ENCODE peak calls at places on chromosomes 11 and 22, in ten cellular contexts. A is prostate gland, H is AG04450, M is GM12865, G is GM13977, X is left ventricle myocardium inferior, N is cardiac muscle cell, U is PC-3, L is progenitor cell of endocrine pancreas, Q is brain microvascular endothelial cell. P is an unnamed sample.

GRCh38 chr11:12165237-12165875 is 55.0 kb downstream of the MICAL2 start:
- DNase-seq in N (no peak), L (no peak), M (no peak), A (no peak), H (no peak), X (no peak), Q (no peak), U (peak), G (no peak), P (no peak)

GRCh38 chr11:60370811-60371297 is 7.5 kb upstream of the MS4A7 start:
- DNase-seq in N (no peak), A (peak), L (no peak), X (no peak), Q (peak), H (no peak), G (no peak), M (no peak), U (peak), P (no peak)

GRCh38 chr11:75236062-75236461 is 4.5 kb upstream of the TPBGL start:
- DNase-seq in U (no peak), X (no peak), G (no peak), A (no peak), Q (no peak), M (no peak), L (no peak), N (no peak), H (no peak), P (no peak)

GRCh38 chr22:25069758-25070461 is 117.4 kb downstream of the KIAA1671 start:
- DNase-seq in M (no peak), X (no peak), N (peak), U (no peak), L (no peak), Q (no peak), G (no peak), A (peak), H (no peak), P (peak)

GRCh38 chr11:118265954-118266353 is 1.9 kb upstream of the MPZL2 start:
- DNase-seq in N (no peak), H (no peak), X (peak), Q (no peak), L (no peak), U (peak), M (no peak), A (peak), G (no peak), P (no peak)

GRCh38 chr11:115334932-115335788 is 169.1 kb downstream of the CADM1 start:
- DNase-seq in U (peak), L (no peak), N (peak), Q (no peak), X (no peak), A (no peak), G (peak), M (peak), H (no peak), P (no peak)

GRCh38 chr11:13972033-13972910 is 9.7 kb downstream of the SPON1 start:
- DNase-seq in U (no peak), G (no peak), H (no peak), M (no peak), Q (no peak), A (peak), L (no peak), X (no peak), N (peak), P (no peak)

GRCh38 chr11:32033491-32033890 is 57.4 kb upstream of the RCN1 start:
- DNase-seq in G (no peak), X (no peak), L (no peak), U (no peak), M (no peak), Q (no peak), N (peak), H (no peak), A (no peak), P (no peak)

GRCh38 chr11:72015511-72016061 is 16.9 kb downstream of the IL18BP start:
- DNase-seq in U (peak), X (no peak), H (no peak), M (no peak), Q (peak), L (no peak), G (no peak), A (no peak), N (peak), P (peak)

GRCh38 chr22:17489101-17489500 is 74.2 kb upstream of the SLC25A18 start:
- DNase-seq in H (no peak), X (no peak), N (no peak), L (no peak), A (no peak), U (no peak), Q (no peak), M (no peak), G (no peak), P (no peak)

GRCh38 chr22:40620464-40621046 is 16.0 kb downstream of the MRTFA start:
- DNase-seq in L (no peak), H (no peak), G (no peak), U (peak), N (peak), Q (peak), M (no peak), A (no peak), X (no peak), P (no peak)

DNA sequence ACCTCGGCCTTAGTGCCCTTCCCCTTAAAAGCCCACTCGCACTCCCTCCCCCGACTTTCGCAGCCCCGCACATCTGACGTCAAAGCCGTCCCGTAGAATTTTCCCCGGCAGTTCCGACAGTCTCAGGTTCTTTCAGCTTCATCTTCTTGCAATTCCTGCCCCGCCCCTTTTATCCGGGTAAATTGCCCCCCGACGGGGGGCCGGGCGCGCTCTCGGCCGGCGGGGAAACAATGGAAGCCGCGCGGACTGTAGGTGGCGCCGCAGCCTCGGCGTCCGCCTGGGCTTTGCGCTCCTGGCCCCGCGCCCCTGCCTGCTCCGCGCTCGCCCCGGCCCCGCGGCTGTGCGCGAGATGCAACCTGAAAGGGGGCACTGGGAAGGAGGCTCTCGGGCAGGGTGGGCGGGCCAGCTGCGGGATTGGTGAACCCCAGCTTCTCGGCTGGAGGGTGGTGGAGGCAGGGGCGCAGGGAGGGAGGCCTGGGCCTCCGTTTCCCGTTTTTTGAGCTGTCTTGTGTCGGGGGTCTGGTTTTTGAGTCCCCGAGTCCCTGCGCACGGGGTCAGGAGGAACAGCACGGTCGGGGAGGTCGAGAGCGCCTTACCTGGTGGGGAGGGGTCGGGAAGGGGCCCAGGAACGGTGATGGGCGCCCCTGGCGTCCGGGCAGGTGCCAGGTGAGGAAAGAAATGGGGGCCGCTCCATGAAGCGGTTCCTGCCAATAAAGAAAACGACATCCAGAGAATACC is 855 bp upstream of the FGF19 start:
- DNase-seq in L (peak), Q (no peak), U (peak), A (no peak), N (peak), M (no peak), H (no peak), G (peak), X (no peak), P (peak)
- TF ChIP-seq CTCF in L (peak), Q (peak), U (peak), A (peak), N (peak), M (peak), H (peak), G (peak), X (peak), P (peak)

GRCh38 chr11:22431074-22431473 is 92.9 kb downstream of the SLC17A6 start:
- DNase-seq in U (no peak), N (no peak), A (no peak), M (no peak), L (no peak), H (no peak), Q (no peak), X (no peak), G (no peak), P (peak)
- TF ChIP-seq CTCF in U (no peak), N (no peak), A (no peak), M (no peak), L (no peak), H (no peak), Q (no peak), X (no peak), G (no peak), P (no peak)

GRCh38 chr11:131672191-131672590 is 301.8 kb downstream of the NTM start:
- DNase-seq in N (peak), U (no peak), X (no peak), G (no peak), L (no peak), Q (no peak), A (no peak), M (no peak), H (no peak), P (no peak)
- TF ChIP-seq CTCF in N (no peak), U (no peak), X (no peak), G (no peak), L (no peak), Q (no peak), A (no peak), M (no peak), H (no peak), P (no peak)

GRCh38 chr22:39504071-39504470 is 2.0 kb downstream of the MIEF1 start:
- DNase-seq in A (no peak), N (no peak), L (no peak), M (no peak), U (no peak), H (no peak), X (no peak), G (no peak), Q (no peak), P (no peak)
- TF ChIP-seq CTCF in A (no peak), N (no peak), L (no peak), M (no peak), U (no peak), H (no peak), X (no peak), G (no peak), Q (no peak), P (no peak)